ENCODE peak calls at places on chromosome 1, in nine cellular contexts. N is midbrain; C is neural progenitor cell; M is IMR-90; P is naive thymus-derived CD8-positive, alpha-beta T cell; S is aorta; E is NCI-H345; F is AG10803; J is ACHN. A is an unnamed sample.

GRCh38 chr1:88003255-88003654 is 674.6 kb downstream of the LMO4 start:
- DNase-seq in N (no peak), C (no peak), M (no peak), P (no peak), S (no peak), E (no peak), F (no peak), J (no peak), A (no peak)

GRCh38 chr1:244353572-244354091 is 98.1 kb downstream of the ADSS2 start:
- DNase-seq in N (no peak), C (peak), M (peak), P (no peak), S (no peak), E (no peak), F (peak), J (peak), A (no peak)

GRCh38 chr1:218945050-218945449 is 228.6 kb upstream of the LYPLAL1 start:
- DNase-seq in N (no peak), C (no peak), M (peak), P (no peak), S (no peak), E (no peak), F (no peak), J (no peak), A (no peak)

GRCh38 chr1:243754348-243754747 is 95.7 kb downstream of the AKT3 start:
- DNase-seq in N (no peak), C (no peak), M (no peak), P (no peak), S (no peak), E (no peak), F (no peak), J (no peak), A (no peak)

GRCh38 chr1:46517010-46517600 is 27.5 kb downstream of the DMBX1 start:
- DNase-seq in N (no peak), C (peak), M (no peak), P (no peak), S (peak), E (peak), F (no peak), J (peak), A (no peak)

GRCh38 chr1:108575241-108575850 is 15.4 kb downstream of the EEIG2 start:
- DNase-seq in N (no peak), C (no peak), M (peak), P (no peak), S (no peak), E (no peak), F (peak), J (no peak), A (no peak)

GRCh38 chr1:204104331-204105222 is 31.7 kb downstream of the SOX13 start:
- DNase-seq in N (no peak), C (no peak), M (no peak), P (no peak), S (no peak), E (peak), F (no peak), J (no peak), A (no peak)

GRCh38 chr1:27525296-27526271 is 35.6 kb upstream of the WASF2 start:
- DNase-seq in N (peak), C (peak), M (peak), P (peak), S (no peak), E (peak), F (no peak), J (no peak), A (peak)

GRCh38 chr1:156602557-156602993 is 1.3 kb upstream of the GPATCH4 start:
- DNase-seq in N (peak), C (peak), M (no peak), P (no peak), S (no peak), E (no peak), F (no peak), J (no peak), A (no peak)

GRCh38 chr1:11069233-11069950 is 9.6 kb upstream of the SRM start:
- DNase-seq in N (no peak), C (no peak), M (no peak), P (peak), S (peak), E (no peak), F (no peak), J (no peak), A (no peak)

GRCh38 chr1:36034692-36035091 is 49.2 kb upstream of the TEKT2 start:
- DNase-seq in N (no peak), C (no peak), M (peak), P (no peak), S (no peak), E (no peak), F (peak), J (peak), A (no peak)

GRCh38 chr1:76640092-76640491 is 227.2 kb upstream of the ST6GALNAC5 start:
- DNase-seq in N (no peak), C (no peak), M (peak), P (no peak), S (no peak), E (no peak), F (peak), J (no peak), A (no peak)

GRCh38 chr1:174788981-174789380 is 210.8 kb upstream of the CACYBP start:
- DNase-seq in N (no peak), C (no peak), M (peak), P (no peak), S (no peak), E (no peak), F (peak), J (peak), A (no peak)

GRCh38 chr1:89698020-89698560 is 65.2 kb downstream of the LRRC8C start:
- DNase-seq in N (no peak), C (no peak), M (no peak), P (no peak), S (no peak), E (no peak), F (no peak), J (no peak), A (no peak)

GRCh38 chr1:17826165-17826488 is 71.0 kb downstream of the ACTL8 start:
- DNase-seq in N (no peak), C (peak), M (peak), P (no peak), S (peak), E (peak), F (peak), J (peak), A (no peak)

GRCh38 chr1:10001016-10001665 is 4.1 kb downstream of the RBP7 start:
- DNase-seq in N (peak), C (no peak), M (no peak), P (no peak), S (no peak), E (no peak), F (no peak), J (no peak), A (no peak)

GRCh38 chr1:94617957-94618739 is 76.6 kb upstream of the F3 start:
- DNase-seq in N (no peak), C (no peak), M (no peak), P (no peak), S (no peak), E (no peak), F (no peak), J (no peak), A (no peak)

GRCh38 chr1:207866471-207867135 is 44.3 kb downstream of the CD34 start:
- DNase-seq in N (peak), C (no peak), M (peak), P (no peak), S (peak), E (no peak), F (peak), J (no peak), A (peak)

GRCh38 chr1:77037038-77037437 is 169.8 kb downstream of the ST6GALNAC5 start:
- DNase-seq in N (no peak), C (no peak), M (no peak), P (no peak), S (no peak), E (no peak), F (no peak), J (no peak), A (no peak)

GRCh38 chr1:38730511-38731397 is 128.8 kb downstream of the RRAGC start:
- DNase-seq in N (no peak), C (no peak), M (peak), P (no peak), S (no peak), E (no peak), F (no peak), J (no peak), A (no peak)

A was measured in cerebellum.